ENCODE peak calls at places on chromosomes 11 and 22, in ten cellular contexts. T is BE2C; Q is lower lobe of right lung; H is WTC11; Y is HepG2; D is GM23338; Z is glutamatergic neuron; G is IMR-90; M is HFFc6; U is CD4-positive, alpha-beta T cell. W is an unnamed sample.

GRCh38 chr11:60370811-60371297 is 7.5 kb upstream of the MS4A7 start:
- DNase-seq in Q (no peak), T (no peak), Z (no peak), H (no peak), M (no peak), U (no peak), G (no peak), D (no peak), Y (peak), W (no peak)

GRCh38 chr22:36510384-36510783 is 3.5 kb upstream of the FOXRED2 start:
- DNase-seq in Z (no peak), G (no peak), H (no peak), Y (no peak), T (no peak), Q (no peak), M (no peak), D (no peak), U (no peak), W (no peak)

GRCh38 chr22:17777005-17777716 is 2.9 kb upstream of the BID start:
- DNase-seq in T (no peak), D (no peak), M (no peak), U (peak), Q (peak), Y (peak), G (no peak), H (no peak), Z (no peak), W (peak)

GRCh38 chr11:119120639-119121007 is 757 bp upstream of the HINFP start:
- DNase-seq in Z (no peak), H (no peak), Q (no peak), G (peak), M (peak), T (no peak), U (no peak), D (no peak), Y (no peak), W (no peak)

GRCh38 chr11:8872017-8872416 is 39.0 kb upstream of the AKIP1 start:
- DNase-seq in Q (no peak), G (no peak), Z (no peak), U (no peak), Y (no peak), D (no peak), M (no peak), T (no peak), H (no peak), W (no peak)

GRCh38 chr11:123536690-123537437 is 106.8 kb downstream of the GRAMD1B start:
- DNase-seq in Y (no peak), H (no peak), U (no peak), Q (no peak), G (no peak), Z (no peak), M (peak), T (no peak), D (peak), W (no peak)

GRCh38 chr11:93700830-93701229 is 39.3 kb downstream of the CEP295 start:
- DNase-seq in H (no peak), Z (no peak), U (no peak), Y (no peak), M (peak), G (peak), D (no peak), Q (no peak), T (no peak), W (no peak)

GRCh38 chr11:2732261-2732939 is 32.6 kb upstream of the KCNQ1OT1 start:
- DNase-seq in Y (peak), D (no peak), U (no peak), Z (no peak), M (no peak), Q (no peak), T (no peak), G (no peak), H (no peak), W (no peak)

GRCh38 chr11:68342459-68343158 is 30.2 kb downstream of the LRP5 start:
- DNase-seq in G (no peak), U (no peak), Q (peak), D (peak), T (no peak), M (no peak), Z (no peak), Y (no peak), H (peak), W (no peak)

GRCh38 chr11:44899959-44900358 is 50.7 kb downstream of the TP53I11 start:
- DNase-seq in H (peak), T (peak), G (peak), Y (peak), M (peak), Q (no peak), Z (peak), D (peak), U (no peak), W (no peak)

GRCh38 chr11:118908931-118909618 is 16.7 kb downstream of the BCL9L start:
- DNase-seq in D (peak), Z (peak), G (peak), H (peak), U (no peak), M (peak), Y (no peak), Q (peak), T (peak), W (no peak)

GRCh38 chr22:22892096-22893052 is 4.8 kb downstream of the IGLL5 start:
- DNase-seq in Z (no peak), T (no peak), U (no peak), Y (no peak), Q (no peak), G (no peak), M (no peak), D (no peak), H (no peak), W (no peak)

GRCh38 chr11:61834278-61835004 is 6.3 kb downstream of the FADS2 start:
- DNase-seq in Y (no peak), T (no peak), Q (no peak), G (peak), U (no peak), H (peak), D (peak), Z (peak), M (no peak), W (peak)

GRCh38 chr11:26753738-26754504 is 32.1 kb upstream of the SLC5A12 start:
- DNase-seq in Y (peak), M (peak), H (peak), Z (peak), D (peak), T (peak), U (no peak), Q (no peak), G (peak), W (peak)

GRCh38 chr11:103892603-103893002 is 143.8 kb upstream of the DDI1 start:
- DNase-seq in Q (no peak), T (peak), M (peak), Z (no peak), H (no peak), Y (no peak), G (peak), U (no peak), D (no peak), W (no peak)

GRCh38 chr11:13103962-13104554 is 94.9 kb downstream of the RASSF10 start:
- DNase-seq in M (no peak), Q (no peak), H (no peak), D (no peak), Y (no peak), U (no peak), T (no peak), G (no peak), Z (no peak), W (no peak)

GRCh38 chr11:46808804-46809431 is 37.2 kb downstream of the CKAP5 start:
- DNase-seq in M (peak), Q (no peak), U (no peak), Y (peak), H (no peak), G (peak), T (no peak), Z (no peak), D (peak), W (peak)

GRCh38 chr22:43722444-43722843 is 89.7 kb downstream of the EFCAB6 start:
- DNase-seq in G (no peak), Y (no peak), M (no peak), D (no peak), T (no peak), H (no peak), Z (no peak), U (no peak), Q (no peak), W (no peak)

GRCh38 chr11:30504468-30504867 is 81.7 kb downstream of the MPPED2 start:
- DNase-seq in Q (no peak), Y (no peak), Z (no peak), M (no peak), D (no peak), G (no peak), H (no peak), U (no peak), T (no peak), W (no peak)

GRCh38 chr22:42436402-42436801 is 4.2 kb upstream of the NFAM1 start:
- DNase-seq in Z (no peak), Q (no peak), Y (no peak), D (no peak), U (no peak), M (no peak), T (peak), G (no peak), H (no peak), W (no peak)

GRCh38 chr11:19680824-19681368 is 31.7 kb upstream of the NAV2 start:
- DNase-seq in G (peak), T (no peak), D (no peak), Q (no peak), Z (no peak), Y (no peak), H (no peak), M (peak), U (no peak), W (no peak)

GRCh38 chr11:63985812-63986155 is 454 bp upstream of the OTUB1 start:
- DNase-seq in Q (peak), Y (no peak), D (peak), H (peak), T (no peak), U (peak), M (no peak), Z (no peak), G (no peak), W (peak)

GRCh38 chr11:75445315-75445953 is 12.4 kb upstream of the KLHL35 start:
- DNase-seq in H (peak), M (peak), Y (peak), U (peak), Q (peak), Z (peak), T (peak), D (peak), G (peak), W (peak)

DNA sequence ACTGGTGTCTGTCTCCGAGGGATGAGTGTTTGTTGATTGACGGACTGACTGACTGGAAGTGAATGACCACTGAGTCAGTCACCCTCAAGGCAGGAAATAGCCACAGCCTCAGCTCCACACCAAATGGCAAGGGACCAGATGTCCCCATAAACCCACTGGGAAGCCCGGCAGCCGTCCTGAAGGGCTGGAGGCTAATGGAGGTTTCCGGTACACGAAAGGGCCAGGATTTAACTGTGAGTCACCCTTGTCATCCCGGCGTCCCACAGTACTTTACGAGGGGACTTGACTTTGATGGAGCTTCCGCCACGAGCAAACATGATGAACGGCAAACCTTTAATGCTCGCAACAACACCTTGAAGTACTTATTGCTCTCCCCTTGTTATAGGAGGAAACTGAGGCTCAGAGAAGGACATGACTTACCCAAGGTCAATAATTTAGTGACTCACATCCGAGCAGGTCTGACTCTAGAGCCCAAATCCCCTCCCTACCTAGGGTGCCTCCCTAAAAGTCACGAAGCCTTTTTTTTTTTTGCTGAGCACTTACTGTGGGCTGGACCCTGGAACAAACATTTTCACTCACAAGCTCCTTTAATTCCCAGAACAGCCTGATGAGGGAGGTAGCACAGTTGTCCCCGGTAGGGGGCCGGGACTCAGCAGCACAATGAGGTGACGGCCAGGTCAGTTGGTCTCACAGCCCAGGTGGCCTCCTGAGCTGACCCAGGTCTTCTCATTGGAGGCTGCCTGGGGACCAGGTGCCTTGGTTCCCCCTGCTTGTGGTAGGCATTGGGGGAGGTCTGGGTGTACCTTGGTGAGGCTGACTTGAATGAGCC is 25.2 kb upstream of the GCAT start:
- DNase-seq in T (no peak), Q (no peak), M (peak), Y (peak), D (no peak), U (no peak), H (no peak), G (peak), Z (no peak), W (no peak)
- TF ChIP-seq CTCF in T (peak), Q (no peak), M (peak), Y (peak), D (no peak), U (no peak), H (no peak), G (no peak), Z (no peak), W (no peak)

DNA sequence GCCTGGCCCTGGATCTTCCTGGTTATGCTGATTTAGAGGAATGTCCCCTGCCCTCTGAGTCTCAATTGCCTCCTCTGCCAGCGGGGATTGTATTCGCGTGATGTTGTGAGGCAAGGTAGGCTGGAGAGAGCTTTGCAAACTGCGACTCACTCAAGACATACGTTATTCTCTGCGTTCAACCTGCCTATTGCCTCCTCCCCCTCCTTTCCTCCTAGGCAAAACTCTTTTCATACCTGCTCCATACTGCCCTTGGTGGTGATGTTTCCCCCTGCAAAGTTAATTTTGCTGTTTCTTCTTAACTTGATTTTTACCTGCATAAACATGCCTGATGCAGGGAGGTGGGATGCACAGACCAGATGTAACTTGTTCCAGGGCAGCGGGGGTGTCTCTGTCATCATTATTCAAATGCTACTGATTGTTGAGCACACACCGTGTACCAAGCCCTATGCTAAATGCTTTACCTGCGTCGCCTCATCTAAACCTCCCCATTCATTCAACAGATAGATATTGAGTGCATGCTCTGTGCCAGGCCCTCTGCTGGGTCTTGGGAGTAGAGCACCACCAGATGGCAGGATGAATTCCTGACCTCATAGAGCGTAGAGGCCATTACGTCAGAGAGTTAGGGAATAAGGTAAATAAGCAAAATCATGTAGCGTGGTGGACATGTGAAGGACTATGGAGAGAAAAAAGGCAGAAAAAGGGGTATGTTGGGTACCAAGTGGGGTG is 29.0 kb downstream of the SGSM1 start:
- DNase-seq in U (no peak), M (no peak), Q (no peak), H (peak), D (peak), T (peak), Z (no peak), Y (peak), G (peak), W (peak)
- TF ChIP-seq CTCF in U (no peak), M (peak), Q (no peak), H (peak), D (peak), T (peak), Z (peak), Y (peak), G (no peak), W (no peak)

GRCh38 chr11:95576149-95576851 is 213.3 kb downstream of the FAM76B start:
- DNase-seq in Z (no peak), Q (no peak), D (no peak), H (no peak), Y (no peak), M (no peak), U (no peak), T (no peak), G (no peak), W (no peak)

GRCh38 chr11:95575517-95575916 is 214.1 kb downstream of the FAM76B start:
- DNase-seq in M (no peak), Z (no peak), U (no peak), D (no peak), G (no peak), H (no peak), T (no peak), Y (no peak), Q (no peak), W (no peak)

DNA sequence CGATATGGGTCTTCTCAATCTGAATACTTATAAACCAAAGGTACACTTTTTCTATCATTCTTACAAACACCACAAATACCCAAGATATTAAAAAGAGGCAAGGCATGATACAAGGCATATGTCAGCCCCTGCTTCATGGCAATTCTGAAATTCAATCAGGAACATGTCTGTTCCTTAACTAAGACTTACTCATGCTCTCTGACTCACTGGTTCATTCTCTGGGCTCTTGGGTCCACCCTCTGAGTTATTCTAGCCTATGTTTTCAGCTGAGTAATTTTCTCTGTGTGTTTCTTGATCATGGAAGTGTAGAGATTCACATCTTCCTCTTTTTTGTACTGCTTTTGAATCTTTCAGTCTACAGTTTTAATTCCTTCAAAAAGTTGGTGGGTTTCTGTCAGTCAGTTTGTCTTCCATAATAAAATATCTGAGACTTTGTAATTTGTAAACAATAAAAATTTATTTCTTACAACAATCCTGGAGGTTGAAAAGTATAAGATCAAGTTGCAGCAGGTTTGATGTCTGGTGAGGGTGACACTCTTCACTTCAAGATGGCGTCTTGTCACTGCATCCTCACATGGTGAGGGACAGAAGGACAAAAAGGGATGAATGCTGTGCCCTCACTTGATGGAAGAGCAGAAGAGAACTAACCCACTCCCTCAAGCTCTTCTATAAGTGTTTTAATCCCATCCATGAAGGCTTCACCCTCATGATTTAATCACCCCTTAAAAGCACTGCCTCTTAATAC is 211.7 kb downstream of the FAM76B start:
- DNase-seq in U (no peak), M (peak), T (no peak), Q (no peak), Y (no peak), Z (no peak), D (no peak), G (peak), H (no peak), W (no peak)
- TF ChIP-seq CTCF in U (no peak), M (no peak), T (no peak), Q (no peak), Y (no peak), Z (no peak), D (no peak), G (no peak), H (no peak), W (no peak)

GRCh38 chr22:20258584-20259335 is 9.4 kb downstream of the RTN4R start:
- DNase-seq in D (peak), U (no peak), H (peak), G (no peak), Y (no peak), M (no peak), Z (no peak), Q (no peak), T (no peak), W (no peak)
- TF ChIP-seq CTCF in D (peak), U (peak), H (peak), G (peak), Y (peak), M (peak), Z (peak), Q (no peak), T (peak), W (no peak)

W was measured in HL-60.